ENCODE peak calls at places on chromosomes 5 and 9, in nine cellular contexts. One of them, this sample, is unnamed.

GRCh38 chr9:99197987-99198386 is 23.8 kb downstream of the ALG2 start:
- DNase-seq in mammary epithelial cell: peak
- DNase-seq in AG04450: no peak
- DNase-seq in tibial artery: no peak
- DNase-seq in Panc1: no peak
- DNase-seq in IMR-90: no peak
- DNase-seq in osteoblast: no peak
- DNase-seq in adrenal gland: no peak
- DNase-seq in transverse colon: no peak
- DNase-seq in this sample: no peak

GRCh38 chr5:13946111-13946510 is 1.6 kb upstream of the DNAH5 start:
- DNase-seq in IMR-90: peak
- DNase-seq in Panc1: no peak
- DNase-seq in mammary epithelial cell: peak
- DNase-seq in AG04450: no peak
- DNase-seq in osteoblast: no peak
- DNase-seq in transverse colon: no peak
- DNase-seq in adrenal gland: no peak
- DNase-seq in tibial artery: no peak
- DNase-seq in this sample: no peak

GRCh38 chr9:32331240-32331639 is 53.2 kb upstream of the ACO1 start:
- DNase-seq in osteoblast: no peak
- DNase-seq in transverse colon: no peak
- DNase-seq in adrenal gland: no peak
- DNase-seq in Panc1: no peak
- DNase-seq in IMR-90: no peak
- DNase-seq in tibial artery: no peak
- DNase-seq in AG04450: no peak
- DNase-seq in mammary epithelial cell: no peak
- DNase-seq in this sample: no peak

GRCh38 chr5:151195622-151196021 is 28.3 kb downstream of the CCDC69 start:
- DNase-seq in Panc1: no peak
- DNase-seq in mammary epithelial cell: no peak
- DNase-seq in adrenal gland: no peak
- DNase-seq in tibial artery: no peak
- DNase-seq in IMR-90: no peak
- DNase-seq in transverse colon: no peak
- DNase-seq in AG04450: no peak
- DNase-seq in osteoblast: no peak
- DNase-seq in this sample: no peak

GRCh38 chr9:120583958-120584369 is 4.0 kb upstream of the CDK5RAP2 start:
- DNase-seq in osteoblast: peak
- DNase-seq in transverse colon: peak
- DNase-seq in adrenal gland: peak
- DNase-seq in tibial artery: no peak
- DNase-seq in AG04450: peak
- DNase-seq in IMR-90: peak
- DNase-seq in mammary epithelial cell: peak
- DNase-seq in Panc1: no peak
- DNase-seq in this sample: no peak

GRCh38 chr5:57316798-57317327 is 143.0 kb downstream of the GPBP1 start:
- DNase-seq in IMR-90: peak
- DNase-seq in transverse colon: peak
- DNase-seq in tibial artery: no peak
- DNase-seq in AG04450: peak
- DNase-seq in Panc1: no peak
- DNase-seq in adrenal gland: peak
- DNase-seq in osteoblast: peak
- DNase-seq in mammary epithelial cell: peak
- DNase-seq in this sample: no peak

GRCh38 chr9:121556580-121556979 is 56.9 kb upstream of the GGTA1 start:
- DNase-seq in AG04450: peak
- DNase-seq in tibial artery: peak
- DNase-seq in mammary epithelial cell: peak
- DNase-seq in transverse colon: no peak
- DNase-seq in osteoblast: peak
- DNase-seq in Panc1: no peak
- DNase-seq in IMR-90: peak
- DNase-seq in adrenal gland: peak
- DNase-seq in this sample: peak

GRCh38 chr9:98606730-98607129 is 102.0 kb downstream of the GABBR2 start:
- DNase-seq in AG04450: no peak
- DNase-seq in tibial artery: no peak
- DNase-seq in osteoblast: no peak
- DNase-seq in IMR-90: no peak
- DNase-seq in mammary epithelial cell: no peak
- DNase-seq in Panc1: no peak
- DNase-seq in adrenal gland: no peak
- DNase-seq in transverse colon: no peak
- DNase-seq in this sample: no peak

GRCh38 chr9:14616188-14616982 is 76.8 kb downstream of the ZDHHC21 start:
- DNase-seq in Panc1: peak
- DNase-seq in AG04450: peak
- DNase-seq in mammary epithelial cell: peak
- DNase-seq in transverse colon: no peak
- DNase-seq in tibial artery: no peak
- DNase-seq in IMR-90: peak
- DNase-seq in adrenal gland: no peak
- DNase-seq in osteoblast: no peak
- DNase-seq in this sample: no peak

GRCh38 chr5:129767927-129768380 is 20.1 kb downstream of the MINAR2 start:
- DNase-seq in IMR-90: peak
- DNase-seq in mammary epithelial cell: peak
- DNase-seq in tibial artery: peak
- DNase-seq in adrenal gland: peak
- DNase-seq in AG04450: peak
- DNase-seq in osteoblast: peak
- DNase-seq in Panc1: peak
- DNase-seq in transverse colon: peak
- DNase-seq in this sample: no peak

GRCh38 chr9:127926961-127927456 is 3.6 kb downstream of the PIP5KL1 start:
- DNase-seq in transverse colon: no peak
- DNase-seq in AG04450: no peak
- DNase-seq in mammary epithelial cell: peak
- DNase-seq in tibial artery: no peak
- DNase-seq in IMR-90: no peak
- DNase-seq in osteoblast: no peak
- DNase-seq in Panc1: no peak
- DNase-seq in adrenal gland: no peak
- DNase-seq in this sample: no peak

GRCh38 chr9:68500457-68501158 is 40.1 kb downstream of the TMEM252 start:
- DNase-seq in adrenal gland: peak
- DNase-seq in mammary epithelial cell: no peak
- DNase-seq in tibial artery: no peak
- DNase-seq in Panc1: peak
- DNase-seq in AG04450: no peak
- DNase-seq in IMR-90: peak
- DNase-seq in transverse colon: no peak
- DNase-seq in osteoblast: peak
- DNase-seq in this sample: peak

GRCh38 chr5:43396762-43397304 is 15.4 kb downstream of the CCL28 start:
- DNase-seq in AG04450: no peak
- DNase-seq in adrenal gland: no peak
- DNase-seq in Panc1: no peak
- DNase-seq in tibial artery: peak
- DNase-seq in transverse colon: peak
- DNase-seq in IMR-90: no peak
- DNase-seq in osteoblast: peak
- DNase-seq in mammary epithelial cell: peak
- DNase-seq in this sample: no peak

GRCh38 chr5:14781106-14781505 is 90.5 kb downstream of the ANKH start:
- DNase-seq in tibial artery: no peak
- DNase-seq in adrenal gland: no peak
- DNase-seq in transverse colon: no peak
- DNase-seq in AG04450: no peak
- DNase-seq in osteoblast: no peak
- DNase-seq in IMR-90: peak
- DNase-seq in mammary epithelial cell: no peak
- DNase-seq in Panc1: no peak
- DNase-seq in this sample: no peak

GRCh38 chr9:125470767-125471580 is 209.3 kb downstream of the GAPVD1 start:
- DNase-seq in IMR-90: no peak
- DNase-seq in osteoblast: no peak
- DNase-seq in mammary epithelial cell: no peak
- DNase-seq in transverse colon: no peak
- DNase-seq in adrenal gland: no peak
- DNase-seq in Panc1: no peak
- DNase-seq in AG04450: no peak
- DNase-seq in tibial artery: no peak
- DNase-seq in this sample: peak
- H3K4me3 ChIP-seq in IMR-90: no peak
- H3K4me3 ChIP-seq in osteoblast: no peak
- H3K4me3 ChIP-seq in mammary epithelial cell: no peak
- H3K4me3 ChIP-seq in transverse colon: no peak
- H3K4me3 ChIP-seq in adrenal gland: no peak
- H3K4me3 ChIP-seq in Panc1: no peak
- H3K4me3 ChIP-seq in AG04450: no peak
- H3K4me3 ChIP-seq in tibial artery: no peak
- H3K4me3 ChIP-seq in this sample: no peak

GRCh38 chr9:88076286-88077070 is 61.8 kb downstream of the SPATA31C2 start:
- DNase-seq in mammary epithelial cell: peak
- DNase-seq in osteoblast: peak
- DNase-seq in IMR-90: peak
- DNase-seq in Panc1: no peak
- DNase-seq in adrenal gland: peak
- DNase-seq in tibial artery: peak
- DNase-seq in AG04450: peak
- DNase-seq in transverse colon: peak
- DNase-seq in this sample: no peak
- TF ChIP-seq CTCF in mammary epithelial cell: no peak
- TF ChIP-seq CTCF in osteoblast: no peak
- TF ChIP-seq CTCF in IMR-90: no peak
- TF ChIP-seq CTCF in Panc1: peak
- TF ChIP-seq CTCF in adrenal gland: peak
- TF ChIP-seq CTCF in tibial artery: peak
- TF ChIP-seq CTCF in AG04450: peak
- TF ChIP-seq CTCF in transverse colon: peak
- TF ChIP-seq CTCF in this sample: no peak

GRCh38 chr5:53022889-53023511 is 33.8 kb downstream of the ITGA2 start:
- DNase-seq in AG04450: no peak
- DNase-seq in IMR-90: no peak
- DNase-seq in tibial artery: no peak
- DNase-seq in mammary epithelial cell: no peak
- DNase-seq in Panc1: no peak
- DNase-seq in adrenal gland: no peak
- DNase-seq in transverse colon: no peak
- DNase-seq in osteoblast: no peak
- DNase-seq in this sample: no peak
- H3K27ac ChIP-seq in AG04450: peak
- H3K27ac ChIP-seq in IMR-90: peak
- H3K27ac ChIP-seq in tibial artery: no peak
- H3K27ac ChIP-seq in mammary epithelial cell: peak
- H3K27ac ChIP-seq in Panc1: peak
- H3K27ac ChIP-seq in adrenal gland: peak
- H3K27ac ChIP-seq in transverse colon: no peak
- H3K27ac ChIP-seq in osteoblast: no peak
- H3K27ac ChIP-seq in this sample: no peak

GRCh38 chr9:124454791-124455443 is 4.7 kb downstream of the ADGRD2 start:
- DNase-seq in osteoblast: peak
- DNase-seq in adrenal gland: no peak
- DNase-seq in Panc1: no peak
- DNase-seq in AG04450: no peak
- DNase-seq in tibial artery: no peak
- DNase-seq in mammary epithelial cell: no peak
- DNase-seq in transverse colon: no peak
- DNase-seq in IMR-90: no peak
- DNase-seq in this sample: no peak
- H3K4me3 ChIP-seq in osteoblast: no peak
- H3K4me3 ChIP-seq in adrenal gland: no peak
- H3K4me3 ChIP-seq in Panc1: no peak
- H3K4me3 ChIP-seq in AG04450: no peak
- H3K4me3 ChIP-seq in tibial artery: no peak
- H3K4me3 ChIP-seq in mammary epithelial cell: no peak
- H3K4me3 ChIP-seq in transverse colon: no peak
- H3K4me3 ChIP-seq in IMR-90: no peak
- H3K4me3 ChIP-seq in this sample: no peak

DNA sequence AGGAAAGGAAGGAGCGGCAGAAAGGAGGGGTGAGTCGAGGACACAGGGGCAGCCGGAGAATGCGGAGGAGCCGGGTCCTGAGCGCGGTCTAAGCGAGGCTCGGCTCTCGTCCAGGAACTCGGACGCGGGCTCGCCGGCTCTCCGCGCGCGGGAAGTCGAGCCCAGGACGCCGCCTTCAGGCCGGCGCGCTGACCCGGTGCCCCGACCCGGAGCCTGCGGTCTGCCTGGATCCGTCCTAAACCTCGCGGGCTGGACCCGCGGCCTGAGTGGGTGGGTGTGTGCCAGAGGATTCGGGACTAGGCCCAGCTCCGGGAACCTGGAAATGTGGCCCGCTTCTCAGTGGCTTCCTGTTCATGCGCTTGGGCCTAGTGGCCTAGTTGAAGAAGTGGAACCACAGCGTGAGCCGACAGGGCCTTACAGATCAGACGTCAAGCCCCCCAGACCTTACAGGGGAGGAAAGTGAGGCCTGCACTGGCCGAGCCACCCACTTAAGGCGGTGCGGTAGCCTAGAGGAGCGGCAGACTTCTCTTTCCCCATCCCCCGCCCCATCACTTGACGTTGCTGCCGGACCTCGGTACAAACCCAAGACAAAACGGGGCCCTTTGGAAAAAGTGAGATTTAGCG is 1.2 kb downstream of the CDKN2B-AS1 start:
- DNase-seq in AG04450: no peak
- DNase-seq in adrenal gland: peak
- DNase-seq in osteoblast: peak
- DNase-seq in IMR-90: peak
- DNase-seq in tibial artery: no peak
- DNase-seq in transverse colon: peak
- DNase-seq in mammary epithelial cell: no peak
- DNase-seq in Panc1: no peak
- DNase-seq in this sample: peak
- TF ChIP-seq CTCF in AG04450: peak
- TF ChIP-seq CTCF in adrenal gland: no peak
- TF ChIP-seq CTCF in osteoblast: peak
- TF ChIP-seq CTCF in IMR-90: peak
- TF ChIP-seq CTCF in tibial artery: no peak
- TF ChIP-seq CTCF in transverse colon: no peak
- TF ChIP-seq CTCF in mammary epithelial cell: no peak
- TF ChIP-seq CTCF in Panc1: no peak
- TF ChIP-seq CTCF in this sample: no peak

GRCh38 chr5:169412858-169413257 is 111.9 kb upstream of the SLIT3 start:
- DNase-seq in osteoblast: no peak
- DNase-seq in mammary epithelial cell: no peak
- DNase-seq in adrenal gland: no peak
- DNase-seq in IMR-90: no peak
- DNase-seq in tibial artery: peak
- DNase-seq in transverse colon: no peak
- DNase-seq in AG04450: no peak
- DNase-seq in Panc1: no peak
- DNase-seq in this sample: no peak
- H3K27ac ChIP-seq in osteoblast: peak
- H3K27ac ChIP-seq in mammary epithelial cell: no peak
- H3K27ac ChIP-seq in adrenal gland: no peak
- H3K27ac ChIP-seq in IMR-90: no peak
- H3K27ac ChIP-seq in tibial artery: peak
- H3K27ac ChIP-seq in transverse colon: no peak
- H3K27ac ChIP-seq in AG04450: no peak
- H3K27ac ChIP-seq in Panc1: no peak
- H3K27ac ChIP-seq in this sample: peak

This sample was measured in coronary artery.